ENCODE peak calls at places on chromosomes 13 and 19, in six cellular contexts. One of them, this sample, is unnamed.

GRCh38 chr13:30766957-30767603 is 31.7 kb downstream of the ALOX5AP start:
- DNase-seq in mesenchymal stem cell: no peak
- DNase-seq in neuronal stem cell: no peak
- DNase-seq in IMR-90: no peak
- DNase-seq in H1: no peak
- DNase-seq in mesendoderm: no peak
- DNase-seq in this sample: no peak

GRCh38 chr19:6494438-6495036 is 7.6 kb downstream of the TUBB4A start:
- DNase-seq in IMR-90: no peak
- DNase-seq in mesendoderm: no peak
- DNase-seq in H1: no peak
- DNase-seq in neuronal stem cell: no peak
- DNase-seq in mesenchymal stem cell: no peak
- DNase-seq in this sample: no peak

GRCh38 chr19:19274716-19275115 is 1.6 kb upstream of the TM6SF2 start:
- DNase-seq in mesendoderm: no peak
- DNase-seq in neuronal stem cell: no peak
- DNase-seq in H1: no peak
- DNase-seq in mesenchymal stem cell: no peak
- DNase-seq in IMR-90: no peak
- DNase-seq in this sample: no peak

GRCh38 chr19:31054430-31054829 is 294.8 kb downstream of the TSHZ3 start:
- DNase-seq in mesendoderm: peak; percentile 92
- DNase-seq in H1: peak; percentile 70
- DNase-seq in neuronal stem cell: peak; percentile 40
- DNase-seq in IMR-90: peak; percentile 83
- DNase-seq in mesenchymal stem cell: peak; percentile 80
- DNase-seq in this sample: peak; percentile 8

GRCh38 chr13:101757446-101758039 is 305.1 kb downstream of the ITGBL1 start:
- DNase-seq in mesenchymal stem cell: peak; percentile 45
- DNase-seq in mesendoderm: peak; percentile 54
- DNase-seq in H1: no peak
- DNase-seq in neuronal stem cell: no peak
- DNase-seq in IMR-90: peak; percentile 50
- DNase-seq in this sample: no peak

GRCh38 chr13:73335938-73336337 is 277.1 kb downstream of the KLF5 start:
- DNase-seq in neuronal stem cell: no peak
- DNase-seq in H1: no peak
- DNase-seq in IMR-90: no peak
- DNase-seq in mesenchymal stem cell: peak; percentile 19
- DNase-seq in mesendoderm: no peak
- DNase-seq in this sample: peak; percentile 94

GRCh38 chr19:44025217-44025936 is at the start of gene ZNF222:
- DNase-seq in H1: peak; percentile 25
- DNase-seq in IMR-90: peak; percentile 92
- DNase-seq in mesenchymal stem cell: peak; percentile 94
- DNase-seq in neuronal stem cell: peak; percentile 59
- DNase-seq in mesendoderm: peak; percentile 87
- DNase-seq in this sample: peak; percentile 79

GRCh38 chr13:28464861-28465260 is 30.1 kb downstream of the FLT1 start:
- DNase-seq in H1: no peak
- DNase-seq in mesenchymal stem cell: no peak
- DNase-seq in neuronal stem cell: no peak
- DNase-seq in IMR-90: no peak
- DNase-seq in mesendoderm: no peak
- DNase-seq in this sample: no peak

GRCh38 chr13:85520445-85520844 is 278.8 kb downstream of the SLITRK6 start:
- DNase-seq in neuronal stem cell: no peak
- DNase-seq in H1: no peak
- DNase-seq in IMR-90: peak; percentile 79
- DNase-seq in mesendoderm: no peak
- DNase-seq in mesenchymal stem cell: peak; percentile 26
- DNase-seq in this sample: no peak

GRCh38 chr19:41363753-41364545 is at the start of gene B9D2:
- DNase-seq in mesenchymal stem cell: peak; percentile 99
- DNase-seq in H1: peak; percentile 93
- DNase-seq in neuronal stem cell: peak; percentile 98
- DNase-seq in IMR-90: peak; percentile 98
- DNase-seq in mesendoderm: peak; percentile 99
- DNase-seq in this sample: peak; percentile 98

GRCh38 chr19:16496613-16496983 is 404 bp downstream of the C19orf44 start:
- DNase-seq in mesendoderm: no peak
- DNase-seq in neuronal stem cell: no peak
- DNase-seq in H1: no peak
- DNase-seq in IMR-90: peak; percentile 44
- DNase-seq in mesenchymal stem cell: no peak
- DNase-seq in this sample: peak; percentile 77

GRCh38 chr13:97308735-97309429 is 86.7 kb downstream of the MBNL2 start:
- DNase-seq in mesendoderm: no peak
- DNase-seq in neuronal stem cell: no peak
- DNase-seq in IMR-90: peak; percentile 34
- DNase-seq in mesenchymal stem cell: peak; percentile 60
- DNase-seq in H1: no peak
- DNase-seq in this sample: no peak

GRCh38 chr19:1076951-1077350 is 10.0 kb downstream of the ARHGAP45 start:
- DNase-seq in mesenchymal stem cell: no peak
- DNase-seq in H1: no peak
- DNase-seq in mesendoderm: no peak
- DNase-seq in IMR-90: no peak
- DNase-seq in neuronal stem cell: no peak
- DNase-seq in this sample: peak; percentile 55

GRCh38 chr13:32391101-32391620 is 36.8 kb downstream of the N4BP2L1 start:
- DNase-seq in mesendoderm: peak; percentile 88
- DNase-seq in H1: no peak
- DNase-seq in IMR-90: no peak
- DNase-seq in neuronal stem cell: no peak
- DNase-seq in mesenchymal stem cell: peak; percentile 9
- DNase-seq in this sample: peak; percentile 97

GRCh38 chr13:38685974-38686571 is 804 bp upstream of the FREM2 start:
- DNase-seq in mesenchymal stem cell: peak; percentile 14
- DNase-seq in IMR-90: no peak
- DNase-seq in neuronal stem cell: peak; percentile 56
- DNase-seq in mesendoderm: peak; percentile 77
- DNase-seq in H1: no peak
- DNase-seq in this sample: peak; percentile 92

GRCh38 chr13:41111454-41111853 is 21.1 kb downstream of the KBTBD6 start:
- DNase-seq in H1: no peak
- DNase-seq in IMR-90: peak; percentile 52
- DNase-seq in mesendoderm: no peak
- DNase-seq in mesenchymal stem cell: peak; percentile 18
- DNase-seq in neuronal stem cell: no peak
- DNase-seq in this sample: no peak

GRCh38 chr19:50272263-50272897 is 56.8 kb downstream of the KCNC3 start:
- DNase-seq in IMR-90: no peak
- DNase-seq in H1: no peak
- DNase-seq in mesendoderm: no peak
- DNase-seq in neuronal stem cell: no peak
- DNase-seq in mesenchymal stem cell: no peak
- DNase-seq in this sample: no peak

GRCh38 chr19:46497773-46498172 is 2.1 kb upstream of the PNMA8B start:
- DNase-seq in mesendoderm: no peak
- DNase-seq in mesenchymal stem cell: peak; percentile 46
- DNase-seq in IMR-90: peak; percentile 14
- DNase-seq in H1: no peak
- DNase-seq in neuronal stem cell: no peak
- DNase-seq in this sample: no peak

GRCh38 chr19:19110410-19111137 is 27.7 kb downstream of the TMEM161A start:
- DNase-seq in mesenchymal stem cell: no peak
- DNase-seq in H1: no peak
- DNase-seq in IMR-90: no peak
- DNase-seq in mesendoderm: no peak
- DNase-seq in neuronal stem cell: no peak
- DNase-seq in this sample: peak; percentile 75

DNA sequence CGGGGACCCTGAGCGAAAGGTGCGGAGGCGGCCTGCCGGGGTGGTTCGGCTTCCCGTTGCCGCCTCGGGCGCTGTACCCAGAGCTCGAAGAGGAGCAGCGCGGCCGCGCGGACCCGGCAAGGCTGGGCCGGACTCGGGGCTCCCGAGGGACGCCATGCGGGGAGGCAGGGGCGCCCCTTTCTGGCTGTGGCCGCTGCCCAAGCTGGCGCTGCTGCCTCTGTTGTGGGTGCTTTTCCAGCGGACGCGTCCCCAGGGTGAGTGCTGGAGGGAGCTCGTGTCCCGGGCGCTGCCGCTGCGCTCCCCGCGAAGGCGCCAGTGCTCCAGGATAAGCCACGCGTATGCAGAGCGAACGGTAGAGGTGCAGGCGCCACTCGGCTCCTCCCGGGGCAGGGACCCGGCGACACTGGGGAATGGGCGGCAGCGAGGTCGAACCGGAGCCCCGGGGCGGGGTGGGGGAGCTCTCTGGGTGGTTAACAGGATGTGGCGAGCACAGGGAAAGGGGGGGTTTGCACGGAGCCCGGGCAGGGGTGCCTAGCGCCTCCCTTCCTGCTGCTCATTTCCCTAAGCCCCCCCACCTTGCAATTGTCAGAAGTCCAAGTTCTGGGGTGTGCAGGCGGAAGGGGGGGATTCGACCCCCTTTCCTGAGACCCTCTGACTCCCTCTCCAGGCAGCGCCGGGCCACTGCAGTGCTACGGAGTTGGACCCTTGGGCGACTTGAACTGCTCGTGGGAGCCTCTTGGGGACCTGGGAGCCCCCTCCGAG is at the start of gene IL27RA:
- DNase-seq in H1: peak; percentile 31
- DNase-seq in IMR-90: peak; percentile 31
- DNase-seq in mesenchymal stem cell: peak; percentile 70
- DNase-seq in mesendoderm: peak; percentile 63
- DNase-seq in neuronal stem cell: peak; percentile 54
- DNase-seq in this sample: no peak
- H3K4me3 ChIP-seq in H1: peak within 1 kb of the TSS; percentile 64
- H3K4me3 ChIP-seq in IMR-90: peak within 1 kb of the TSS; percentile 60
- H3K4me3 ChIP-seq in mesenchymal stem cell: peak within 1 kb of the TSS; percentile 65
- H3K4me3 ChIP-seq in mesendoderm: peak within 1 kb of the TSS; percentile 65
- H3K4me3 ChIP-seq in neuronal stem cell: peak within 1 kb of the TSS; percentile 91
- H3K4me3 ChIP-seq in this sample: peak within 1 kb of the TSS; percentile 70

DNA sequence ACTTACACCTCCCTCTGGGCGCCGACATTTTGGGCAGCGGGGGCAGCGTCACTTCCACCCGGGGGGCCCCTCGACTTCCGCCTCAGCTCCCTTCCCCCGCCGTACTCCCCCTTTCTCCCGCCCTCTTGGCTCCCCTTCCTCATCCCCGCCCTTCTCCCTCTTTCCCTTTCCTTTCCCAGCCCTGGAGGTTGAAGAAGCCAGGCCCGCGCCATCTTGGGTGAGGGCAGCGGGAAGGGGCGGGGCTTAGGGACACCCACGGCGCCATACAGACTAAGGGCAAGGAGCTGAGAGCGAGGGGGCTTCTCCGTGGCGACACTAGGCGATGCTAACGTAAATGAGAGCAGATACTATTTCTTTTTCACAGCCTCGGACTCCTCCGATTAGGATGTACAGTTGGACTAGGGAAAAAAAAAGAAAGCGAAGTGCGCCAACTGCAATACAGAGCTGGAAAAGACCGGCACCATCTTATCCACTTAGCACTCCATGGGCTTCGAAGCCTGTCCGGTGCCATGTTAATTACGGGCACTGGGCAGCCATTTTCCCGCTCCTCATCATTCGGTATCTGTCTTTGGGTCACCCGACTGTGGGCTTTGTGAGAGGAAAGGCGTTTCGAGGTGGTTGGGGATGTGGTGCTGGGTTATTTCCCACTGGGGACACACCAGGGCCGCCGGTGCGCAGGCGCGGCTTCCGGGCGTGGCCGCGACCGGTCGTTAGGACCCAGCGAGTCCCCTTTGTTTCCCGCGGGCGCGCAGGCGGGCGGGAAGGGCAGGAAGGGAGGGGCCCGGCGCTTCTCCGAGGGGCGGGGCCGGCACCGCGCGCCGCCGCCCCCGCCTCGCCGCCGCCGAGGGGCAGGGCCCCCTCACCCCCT is at the start of the genes FIZ1 and ZNF524:
- DNase-seq in H1: peak; percentile 93
- DNase-seq in neuronal stem cell: peak; percentile 99
- DNase-seq in mesendoderm: peak; percentile 99
- DNase-seq in IMR-90: peak; percentile 98
- DNase-seq in mesenchymal stem cell: peak; percentile 99
- DNase-seq in this sample: peak; percentile 96
- H2BK5ac ChIP-seq in H1: peak within 1 kb of the TSS; percentile 98
- H2BK5ac ChIP-seq in neuronal stem cell: peak within 1 kb of the TSS; percentile 85
- H2BK5ac ChIP-seq in mesendoderm: peak within 1 kb of the TSS; percentile 99
- H2BK5ac ChIP-seq in IMR-90: peak within 1 kb of the TSS; percentile 96
- H2BK5ac ChIP-seq in mesenchymal stem cell: peak within 1 kb of the TSS; percentile 97
- H2BK5ac ChIP-seq in this sample: peak within 1 kb of the TSS; percentile 95

GRCh38 chr13:83882626-83882959 is 319 bp upstream of the SLITRK1 start:
- DNase-seq in neuronal stem cell: no peak
- DNase-seq in mesenchymal stem cell: no peak
- DNase-seq in mesendoderm: no peak
- DNase-seq in IMR-90: no peak
- DNase-seq in H1: no peak
- DNase-seq in this sample: no peak
- H3K4me3 ChIP-seq in neuronal stem cell: peak overlapping the region; percentile 69
- H3K4me3 ChIP-seq in mesenchymal stem cell: no peak overlapping the region
- H3K4me3 ChIP-seq in mesendoderm: no peak overlapping the region
- H3K4me3 ChIP-seq in IMR-90: no peak overlapping the region
- H3K4me3 ChIP-seq in H1: peak overlapping the region; percentile 68
- H3K4me3 ChIP-seq in this sample: no peak overlapping the region

GRCh38 chr13:27251166-27252088 is at the start of gene RPL21:
- DNase-seq in mesendoderm: peak; percentile 97
- DNase-seq in neuronal stem cell: peak; percentile 86
- DNase-seq in mesenchymal stem cell: peak; percentile 98
- DNase-seq in H1: peak; percentile 80
- DNase-seq in IMR-90: peak; percentile 99
- DNase-seq in this sample: peak; percentile 94
- H2BK5ac ChIP-seq in mesendoderm: peak within 1 kb of the TSS; percentile 60
- H2BK5ac ChIP-seq in neuronal stem cell: peak within 1 kb of the TSS; percentile 96
- H2BK5ac ChIP-seq in mesenchymal stem cell: peak within 1 kb of the TSS; percentile 90
- H2BK5ac ChIP-seq in H1: peak within 1 kb of the TSS; percentile 100
- H2BK5ac ChIP-seq in IMR-90: peak within 1 kb of the TSS; percentile 82
- H2BK5ac ChIP-seq in this sample: peak within 1 kb of the TSS; percentile 57

GRCh38 chr13:99191336-99191899 is 9.2 kb upstream of the UBAC2 start:
- DNase-seq in mesenchymal stem cell: no peak
- DNase-seq in H1: no peak
- DNase-seq in mesendoderm: no peak
- DNase-seq in neuronal stem cell: no peak
- DNase-seq in IMR-90: no peak
- DNase-seq in this sample: no peak
- H3K4me3 ChIP-seq in mesenchymal stem cell: no peak overlapping the region
- H3K4me3 ChIP-seq in H1: no peak overlapping the region
- H3K4me3 ChIP-seq in mesendoderm: no peak overlapping the region
- H3K4me3 ChIP-seq in neuronal stem cell: no peak overlapping the region
- H3K4me3 ChIP-seq in IMR-90: no peak overlapping the region
- H3K4me3 ChIP-seq in this sample: no peak overlapping the region

GRCh38 chr19:45455707-45456499 is 11.9 kb upstream of the FOSB start:
- DNase-seq in neuronal stem cell: no peak
- DNase-seq in IMR-90: peak; percentile 99
- DNase-seq in mesenchymal stem cell: peak; percentile 100
- DNase-seq in mesendoderm: peak; percentile 99
- DNase-seq in H1: no peak
- DNase-seq in this sample: peak; percentile 98
- H2BK5ac ChIP-seq in neuronal stem cell: no peak overlapping the region
- H2BK5ac ChIP-seq in IMR-90: peak overlapping the region; percentile 71
- H2BK5ac ChIP-seq in mesenchymal stem cell: peak overlapping the region; percentile 87
- H2BK5ac ChIP-seq in mesendoderm: no peak overlapping the region
- H2BK5ac ChIP-seq in H1: peak overlapping the region; percentile 92
- H2BK5ac ChIP-seq in this sample: peak overlapping the region; percentile 96

This sample was measured in trophoblast cell.